ENCODE peak calls at places on chromosomes 7 and 10, in four cellular contexts. Y is brain microvascular endothelial cell, X is transverse colon, W is bronchial epithelial cell. C is an unnamed sample.

GRCh38 chr7:153532321-153532720 is 519.9 kb upstream of the DPP6 start:
- DNase-seq in Y (no peak), X (no peak), W (no peak), C (no peak)

GRCh38 chr7:3559178-3559765 is 258.2 kb downstream of the SDK1 start:
- DNase-seq in Y (peak), X (no peak), W (peak), C (peak)

GRCh38 chr7:45689797-45690761 is 115.9 kb downstream of the ADCY1 start:
- DNase-seq in Y (no peak), X (no peak), W (no peak), C (no peak)

GRCh38 chr7:54831046-54831643 is 72.1 kb upstream of the SEC61G start:
- DNase-seq in Y (no peak), X (no peak), W (peak), C (no peak)

GRCh38 chr10:64286533-64286932 is 765.3 kb downstream of the REEP3 start:
- DNase-seq in Y (no peak), X (no peak), W (no peak), C (no peak)

GRCh38 chr10:47364366-47364765 is 16.2 kb downstream of the RBP3 start:
- DNase-seq in Y (no peak), X (no peak), W (no peak), C (no peak)

GRCh38 chr7:17988858-17989257 is 38.8 kb downstream of the PRPS1L1 start:
- DNase-seq in Y (no peak), X (no peak), W (no peak), C (no peak)

GRCh38 chr10:43964486-43964885 is 315.8 kb upstream of the ZNF32 start:
- DNase-seq in Y (no peak), X (no peak), W (no peak), C (no peak)

GRCh38 chr7:137932881-137933269 is 69.0 kb downstream of the CREB3L2 start:
- DNase-seq in Y (no peak), X (no peak), W (peak), C (peak)

GRCh38 chr10:116829711-116830110 is 19.6 kb upstream of the ENO4 start:
- DNase-seq in Y (no peak), X (no peak), W (no peak), C (no peak)

GRCh38 chr10:77315511-77316129 is 322.0 kb downstream of the KCNMA1 start:
- DNase-seq in Y (no peak), X (no peak), W (no peak), C (no peak)

GRCh38 chr10:86709786-86710185 is 41.5 kb downstream of the LDB3 start:
- DNase-seq in Y (no peak), X (no peak), W (no peak), C (no peak)

GRCh38 chr10:86711237-86711956 is 43.1 kb downstream of the LDB3 start:
- DNase-seq in Y (peak), X (peak), W (peak), C (peak)

GRCh38 chr10:86708783-86709778 is 40.8 kb downstream of the LDB3 start:
- DNase-seq in Y (no peak), X (no peak), W (no peak), C (no peak)

GRCh38 chr10:86711957-86712708 is 43.8 kb downstream of the LDB3 start:
- DNase-seq in Y (no peak), X (no peak), W (peak), C (no peak)

GRCh38 chr10:86710987-86711236 is 42.6 kb downstream of the LDB3 start:
- DNase-seq in Y (no peak), X (no peak), W (no peak), C (no peak)
- H3K4me3 ChIP-seq in Y (peak), X (peak), W (peak), C (peak)

DNA sequence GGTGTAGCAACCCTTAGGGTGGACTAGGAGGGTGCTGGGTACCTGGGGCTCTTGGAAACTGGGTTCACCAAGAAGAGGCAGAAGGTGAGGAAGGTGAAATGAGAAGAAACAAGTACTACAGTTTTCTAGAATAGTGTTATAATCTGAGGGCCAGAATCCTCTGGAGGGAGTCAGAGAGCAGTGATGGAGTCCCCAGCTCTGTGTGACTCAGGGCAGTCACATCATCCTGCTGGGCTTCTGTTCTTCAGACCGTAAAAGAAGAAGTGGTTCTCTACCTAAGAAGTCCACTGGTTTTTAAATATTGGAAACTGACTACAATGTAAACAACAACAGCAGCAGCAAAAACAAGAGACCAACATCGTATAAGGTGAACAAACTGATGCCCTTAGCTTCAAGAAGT is 197.3 kb downstream of the PRPF18 start:
- DNase-seq in Y (peak), X (no peak), W (peak), C (no peak)
- TF ChIP-seq CTCF in Y (peak), X (no peak), W (peak), C (peak)

GRCh38 chr7:134605978-134606923 is 40.4 kb upstream of the BPGM start:
- DNase-seq in Y (peak), X (peak), W (peak), C (peak)
- H3K4me3 ChIP-seq in Y (no peak), X (no peak), W (no peak), C (no peak)

DNA sequence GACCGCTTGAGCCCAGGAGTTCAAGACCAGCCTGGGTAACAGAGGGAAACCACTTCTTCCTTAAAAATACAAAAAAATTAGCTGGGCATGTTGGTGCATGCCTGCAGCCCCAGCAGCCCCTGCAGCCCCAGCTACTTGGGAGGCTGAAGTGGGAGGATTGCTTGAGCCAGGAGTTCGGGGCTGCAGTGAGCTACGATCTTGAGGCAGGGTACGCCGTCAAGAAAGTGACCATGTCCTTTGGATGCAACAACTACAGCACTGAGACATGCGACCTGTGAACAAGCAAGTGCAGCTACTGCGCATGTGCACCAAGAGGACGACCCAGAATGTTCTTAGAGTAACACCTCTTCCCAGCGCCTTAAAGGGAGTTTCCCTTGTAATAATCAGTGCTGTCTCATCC is 66.6 kb upstream of the ZNF479 start:
- DNase-seq in Y (no peak), X (no peak), W (no peak), C (no peak)
- TF ChIP-seq CTCF in Y (no peak), X (no peak), W (no peak), C (no peak)

GRCh38 chr10:86518781-86519180 is 2.8 kb downstream of the WAPL start:
- DNase-seq in Y (no peak), X (no peak), W (no peak), C (no peak)
- H3K4me3 ChIP-seq in Y (no peak), X (no peak), W (no peak), C (no peak)

DNA sequence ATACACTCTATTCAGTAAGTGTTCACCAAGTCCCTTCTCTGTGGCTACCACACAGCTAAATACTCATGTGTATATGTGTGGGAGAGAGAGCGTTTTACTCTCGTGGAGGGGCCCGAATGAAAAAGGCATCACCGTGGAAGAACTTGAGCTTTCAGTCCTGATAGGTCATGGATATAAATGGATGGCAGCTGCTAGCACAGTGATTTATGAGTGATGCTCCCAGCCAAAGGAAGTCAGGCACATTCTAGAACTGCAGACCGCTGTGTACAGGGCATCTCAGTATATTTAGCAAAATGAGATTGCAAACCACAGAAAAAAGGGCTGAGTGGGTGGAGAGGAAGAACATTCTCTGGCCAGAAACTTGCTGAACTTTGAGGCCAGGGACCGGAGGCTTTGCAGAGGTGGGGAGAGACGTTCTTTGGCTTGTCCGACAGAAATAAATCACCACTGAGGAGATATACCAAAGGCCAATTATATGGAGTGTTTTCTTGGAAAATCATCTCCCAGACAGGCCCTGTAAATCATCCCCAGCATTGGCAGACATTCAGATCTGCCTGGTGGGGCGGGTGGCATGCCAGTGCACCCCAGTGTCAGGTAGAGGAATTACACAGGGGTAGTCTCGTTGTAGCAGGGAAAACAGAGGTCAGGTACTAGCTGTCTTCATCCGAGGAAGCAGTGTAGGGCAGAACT is 655.3 kb downstream of the LRMDA start:
- DNase-seq in Y (peak), X (peak), W (peak), C (peak)
- TF ChIP-seq CTCF in Y (peak), X (peak), W (peak), C (peak)

GRCh38 chr10:90314718-90315117 is 543.1 kb downstream of the HTR7 start:
- DNase-seq in Y (no peak), X (no peak), W (no peak), C (no peak)
- H3K4me3 ChIP-seq in Y (no peak), X (no peak), W (no peak), C (no peak)

GRCh38 chr7:155371884-155372781 is 74.5 kb downstream of the INSIG1 start:
- DNase-seq in Y (no peak), X (no peak), W (no peak), C (peak)
- TF ChIP-seq CTCF in Y (no peak), X (peak), W (peak), C (no peak)

GRCh38 chr10:132162590-132163277 is 24.0 kb upstream of the DPYSL4 start:
- DNase-seq in Y (no peak), X (peak), W (no peak), C (no peak)
- H3K4me3 ChIP-seq in Y (no peak), X (no peak), W (no peak), C (no peak)

C was measured in foreskin fibroblast.